ENCODE peak calls at places on chromosome 13, in five cellular contexts. Q, Z, O, K and X are unnamed samples. For H3K9me3 and H3K4me1, the result is how much of the 10 kb centered on the place peaks cover.

GRCh38 chr13:111270765-111271164 is 49.7 kb upstream of the TEX29 start:
- DNase-seq in Q (no peak), Z (no peak), O (no peak), K (no peak), X (no peak)

GRCh38 chr13:34749046-34749445 is 193.0 kb upstream of the NBEA start:
- DNase-seq in Q (no peak), Z (no peak), O (no peak), K (no peak), X (no peak)

GRCh38 chr13:23558675-23559536 is 11.3 kb upstream of the TNFRSF19 start:
- DNase-seq in Q (peak), Z (no peak), O (peak), K (no peak), X (peak)

GRCh38 chr13:28584873-28585317 is 74.0 kb upstream of the POMP start:
- DNase-seq in Q (no peak), Z (no peak), O (no peak), K (no peak), X (peak)

GRCh38 chr13:35865341-35866240 is 265.6 kb downstream of the DCLK1 start:
- DNase-seq in Q (no peak), Z (no peak), O (no peak), K (no peak), X (no peak)

GRCh38 chr13:21676611-21677021 is 5.7 kb downstream of the FGF9 start:
- DNase-seq in Q (no peak), Z (peak), O (no peak), K (peak), X (no peak)

GRCh38 chr13:44592448-44592847 is 16.3 kb upstream of the TSC22D1 start:
- DNase-seq in Q (no peak), Z (no peak), O (no peak), K (no peak), X (no peak)

GRCh38 chr13:94123543-94123942 is 355.9 kb downstream of the DCT start:
- DNase-seq in Q (no peak), Z (no peak), O (no peak), K (no peak), X (no peak)

DNA sequence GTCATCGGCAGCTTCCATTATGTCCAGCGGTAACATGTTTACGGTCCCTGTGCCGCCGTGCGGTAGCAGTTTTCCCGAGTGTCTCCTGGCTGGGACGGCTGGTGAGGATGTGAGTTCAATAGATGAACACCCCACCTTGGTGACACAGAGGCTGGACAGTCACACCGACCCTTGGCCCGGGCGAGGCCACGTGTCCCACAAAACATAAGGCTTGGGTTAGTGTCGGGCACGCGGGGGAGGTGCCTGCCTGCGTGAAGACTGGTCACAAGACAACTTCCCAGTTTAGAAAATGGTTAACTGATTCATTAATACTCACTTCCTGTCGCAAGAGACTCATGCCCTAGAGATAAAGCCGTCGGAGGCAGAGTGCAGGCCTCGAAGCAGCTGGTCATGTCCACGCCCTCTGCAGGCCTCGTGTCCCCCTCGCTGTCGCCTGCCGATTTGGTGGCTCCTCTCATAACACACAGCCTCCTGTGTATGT is 17.2 kb downstream of the RASA3 start:
- DNase-seq in Q (peak), Z (peak), O (no peak), K (peak), X (peak)
- TF ChIP-seq CTCF in Q (no peak), Z (no peak), O (no peak), K (no peak), X (peak)

GRCh38 chr13:19159181-19159580 is 22.4 kb downstream of the TUBA3C start:
- DNase-seq in Q (no peak), Z (no peak), O (no peak), K (no peak), X (no peak)

GRCh38 chr13:19156013-19156825 is 25.4 kb downstream of the TUBA3C start:
- DNase-seq in Q (no peak), Z (no peak), O (no peak), K (no peak), X (no peak)

GRCh38 chr13:19158526-19158925 is 23.1 kb downstream of the TUBA3C start:
- DNase-seq in Q (no peak), Z (no peak), O (no peak), K (no peak), X (no peak)

GRCh38 chr13:19158006-19158405 is 23.6 kb downstream of the TUBA3C start:
- DNase-seq in Q (no peak), Z (no peak), O (no peak), K (no peak), X (no peak)

DNA sequence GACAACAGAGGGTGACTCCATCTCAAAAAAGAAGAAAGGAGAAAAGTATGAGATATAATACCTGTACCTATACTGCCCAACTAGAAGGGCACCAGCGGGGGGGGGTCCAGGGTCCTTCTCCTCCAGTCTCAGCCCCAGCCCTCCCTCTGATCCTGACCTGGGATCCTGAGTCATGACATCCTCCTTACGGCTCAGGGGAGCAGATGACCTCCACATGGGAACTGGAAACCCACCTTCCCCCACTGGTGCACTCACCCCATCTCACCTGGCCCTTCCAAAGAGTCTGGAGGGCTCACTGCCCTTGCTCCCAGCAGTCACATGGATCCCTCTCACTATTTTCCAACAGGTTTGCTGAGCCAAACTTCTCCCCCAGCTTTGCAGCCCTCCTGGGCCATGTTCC is 24.2 kb downstream of the TUBA3C start:
- DNase-seq in Q (no peak), Z (no peak), O (no peak), K (no peak), X (no peak)
- H3K9me3 ChIP-seq in Q (under half), Z (half or more), O (under half), K (under half), X (under half)

GRCh38 chr13:37094840-37095239 is 10.6 kb downstream of the CSNK1A1L start:
- DNase-seq in Q (no peak), Z (no peak), O (no peak), K (no peak), X (no peak)
- H3K4me1 ChIP-seq in Q (under half), Z (under half), O (under half), K (under half), X (under half)

DNA sequence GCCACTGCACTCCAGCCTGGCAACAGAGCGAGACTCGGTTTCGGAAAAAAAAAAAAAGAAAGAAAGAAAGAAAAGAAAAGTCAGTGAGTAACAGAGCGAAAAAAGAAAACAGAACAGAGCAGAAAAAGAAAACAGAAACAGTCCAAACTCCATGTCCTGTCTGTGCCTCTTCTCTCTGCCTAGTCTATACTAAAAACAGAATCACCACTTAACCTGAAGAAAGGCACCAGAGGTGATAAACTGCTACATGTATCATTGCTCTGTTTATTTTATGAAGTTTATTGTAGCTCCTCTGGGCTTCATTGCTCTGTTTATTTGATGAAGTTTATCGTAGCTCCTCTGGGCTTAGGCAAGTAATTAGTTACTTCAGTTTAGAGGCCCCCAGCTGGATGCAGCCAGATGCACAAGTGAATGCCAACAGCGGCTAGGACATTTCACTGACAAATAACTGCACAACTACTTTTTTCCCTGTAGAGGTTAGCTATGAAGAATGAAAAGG is 39.2 kb downstream of the TBC1D4 start:
- DNase-seq in Q (no peak), Z (no peak), O (no peak), K (no peak), X (no peak)
- TF ChIP-seq CTCF in Q (no peak), Z (no peak), O (no peak), K (no peak), X (no peak)

DNA sequence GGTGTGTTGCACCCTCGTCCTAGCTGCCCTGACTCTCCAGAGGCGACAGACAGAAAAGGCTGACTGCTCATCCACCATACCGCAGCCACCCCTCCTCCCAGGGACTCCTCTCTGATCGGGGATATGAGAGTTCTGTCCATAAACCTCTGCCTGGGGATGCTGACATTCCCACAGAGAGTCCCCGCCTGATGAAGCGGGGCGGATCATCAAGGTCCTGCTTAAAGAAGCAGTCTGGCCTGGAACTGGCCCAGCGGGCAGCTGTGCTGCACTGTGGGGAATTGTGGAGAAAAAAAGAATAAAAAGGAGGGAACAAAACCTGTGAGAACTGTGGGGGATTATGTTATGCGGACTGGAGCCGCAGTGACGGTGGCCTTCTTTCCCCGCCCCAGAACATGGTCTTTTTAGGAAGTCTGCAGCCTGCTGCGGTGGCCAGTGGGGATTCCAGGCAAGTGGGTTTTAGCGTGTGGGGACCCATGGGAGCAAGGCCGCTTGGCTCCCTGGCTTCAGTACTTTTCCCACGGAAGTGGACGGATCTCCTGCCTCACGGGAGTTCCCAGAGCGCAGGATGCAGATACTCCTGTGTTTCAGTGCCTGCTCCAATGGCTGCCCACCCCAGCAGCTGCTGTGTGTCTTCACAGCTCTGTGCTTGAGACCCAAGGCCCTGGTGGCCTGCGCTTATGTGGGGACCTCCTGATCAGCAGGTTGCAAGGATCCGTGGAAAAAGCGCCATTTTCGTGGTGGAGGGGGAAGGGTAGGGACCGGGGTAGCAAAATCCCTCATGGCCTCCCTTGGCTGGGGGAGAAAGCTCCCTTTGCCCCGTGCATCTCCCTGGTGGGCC is 1456.2 kb upstream of the SLC10A2 start:
- DNase-seq in Q (no peak), Z (no peak), O (no peak), K (no peak), X (no peak)
- H3K9me3 ChIP-seq in Q (under half), Z (under half), O (under half), K (under half), X (under half)

GRCh38 chr13:48249018-48249417 is 16.0 kb downstream of the ITM2B start:
- DNase-seq in Q (no peak), Z (no peak), O (no peak), K (no peak), X (no peak)

GRCh38 chr13:48251616-48252081 is 18.6 kb downstream of the ITM2B start:
- DNase-seq in Q (no peak), Z (no peak), O (no peak), K (no peak), X (no peak)

GRCh38 chr13:48253849-48254248 is 20.8 kb downstream of the ITM2B start:
- DNase-seq in Q (no peak), Z (no peak), O (no peak), K (no peak), X (no peak)

GRCh38 chr13:48255090-48255489 is 22.1 kb downstream of the ITM2B start:
- DNase-seq in Q (no peak), Z (no peak), O (no peak), K (no peak), X (no peak)

DNA sequence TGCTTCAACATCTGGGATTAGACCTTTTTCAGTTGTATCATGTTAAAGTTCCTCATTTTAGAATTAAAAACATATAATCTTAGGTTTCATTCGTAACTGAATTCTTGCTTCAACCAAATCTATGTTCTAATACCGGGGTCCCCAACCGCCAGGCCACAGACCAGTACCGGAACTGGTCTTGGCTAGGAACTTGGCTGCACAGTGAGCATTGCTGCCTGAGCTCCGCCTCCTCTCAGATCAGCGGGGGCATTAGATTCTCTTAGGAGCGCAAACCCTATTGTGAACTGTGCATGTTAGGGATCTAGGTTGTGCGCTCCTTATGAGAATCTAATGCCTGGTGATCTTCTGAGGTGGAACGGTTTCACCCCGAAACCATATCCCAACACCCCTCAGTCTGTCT is 19.2 kb downstream of the ITM2B start:
- DNase-seq in Q (no peak), Z (no peak), O (no peak), K (no peak), X (no peak)
- H3K4me1 ChIP-seq in Q (under half), Z (under half), O (under half), K (under half), X (under half)

GRCh38 chr13:99124046-99124400 is 76.6 kb upstream of the UBAC2 start:
- DNase-seq in Q (no peak), Z (no peak), O (no peak), K (no peak), X (no peak)

GRCh38 chr13:99125335-99125915 is 75.2 kb upstream of the UBAC2 start:
- DNase-seq in Q (no peak), Z (no peak), O (no peak), K (no peak), X (no peak)

GRCh38 chr13:99124695-99125334 is 75.8 kb upstream of the UBAC2 start:
- DNase-seq in Q (no peak), Z (no peak), O (peak), K (no peak), X (no peak)

GRCh38 chr13:99129050-99129449 is 71.6 kb upstream of the UBAC2 start:
- DNase-seq in Q (no peak), Z (no peak), O (no peak), K (no peak), X (no peak)

GRCh38 chr13:99126821-99127220 is 73.8 kb upstream of the UBAC2 start:
- DNase-seq in Q (no peak), Z (no peak), O (no peak), K (no peak), X (no peak)
- TF ChIP-seq CTCF in Q (no peak), Z (no peak), O (no peak), K (no peak), X (no peak)